ENCODE peak calls at places on chromosomes 4 and X, in five cellular contexts. U, H, Q, I and N are unnamed samples.

GRCh38 chr4:39936565-39937418 is 40.9 kb downstream of the PDS5A start:
- DNase-seq in U (no peak), H (no peak), Q (no peak), I (no peak), N (no peak)

GRCh38 chr4:40954119-40954668 is 204.4 kb downstream of the NSUN7 start:
- DNase-seq in U (no peak), H (no peak), Q (no peak), I (peak; percentile 38), N (no peak)

GRCh38 chr4:81081156-81081555 is 50.6 kb downstream of the BMP3 start:
- DNase-seq in U (no peak), H (no peak), Q (no peak), I (no peak), N (no peak)

GRCh38 chr4:30719363-30720020 is 677 bp upstream of the PCDH7 start:
- DNase-seq in U (no peak), H (peak; percentile 65), Q (peak; percentile 68), I (peak; percentile 65), N (peak; percentile 59)

GRCh38 chr4:185235480-185236154 is 26.2 kb downstream of the SNX25 start:
- DNase-seq in U (no peak), H (peak; percentile 54), Q (peak; percentile 38), I (no peak), N (peak; percentile 62)

GRCh38 chrX:134604701-134605271 is 53.5 kb downstream of the PLAC1 start:
- DNase-seq in U (no peak), H (peak; percentile 72), Q (peak; percentile 42), I (peak; percentile 50), N (peak; percentile 12)

GRCh38 chr4:10013722-10014121 is 7.6 kb downstream of the SLC2A9 start:
- DNase-seq in U (no peak), H (peak; percentile 43), Q (no peak), I (peak; percentile 46), N (peak; percentile 60)

GRCh38 chrX:41889317-41890025 is 33.9 kb downstream of the CASK start:
- DNase-seq in U (no peak), H (peak; percentile 11), Q (peak; percentile 58), I (no peak), N (peak; percentile 25)

GRCh38 chr4:1010522-1011021 is 854 bp upstream of the FGFRL1 start:
- DNase-seq in U (peak; percentile 54), H (peak; percentile 94), Q (peak; percentile 68), I (peak; percentile 75), N (peak; percentile 34)

GRCh38 chrX:141652315-141652714 is 46.2 kb downstream of the SPANXD start:
- DNase-seq in U (no peak), H (no peak), Q (no peak), I (no peak), N (no peak)

GRCh38 chrX:22314692-22315091 is 42.0 kb downstream of the CBLL2 start:
- DNase-seq in U (no peak), H (no peak), Q (peak; percentile 15), I (no peak), N (no peak)

GRCh38 chr4:184824776-184825393 is 883 bp downstream of the ACSL1 start:
- DNase-seq in U (peak; percentile 4), H (no peak), Q (no peak), I (no peak), N (no peak)

GRCh38 chr4:124177647-124178425 is 534.7 kb downstream of the ANKRD50 start:
- DNase-seq in U (no peak), H (peak; percentile 72), Q (peak; percentile 91), I (no peak), N (no peak)

GRCh38 chr4:76550966-76551780 is 116.1 kb downstream of the SHROOM3 start:
- DNase-seq in U (no peak), H (peak; percentile 57), Q (peak; percentile 51), I (no peak), N (no peak)

GRCh38 chr4:8459867-8460453 is 19.4 kb downstream of the TRMT44 start:
- DNase-seq in U (no peak), H (no peak), Q (no peak), I (no peak), N (no peak)

GRCh38 chr4:124631760-124632159 is 80.8 kb downstream of the ANKRD50 start:
- DNase-seq in U (no peak), H (peak; percentile 94), Q (peak; percentile 98), I (peak; percentile 70), N (no peak)

GRCh38 chrX:121671649-121672048 is 624.2 kb downstream of the GLUD2 start:
- DNase-seq in U (no peak), H (no peak), Q (no peak), I (no peak), N (no peak)

GRCh38 chrX:71626576-71626975 is 8.3 kb upstream of the CXCR3 start:
- DNase-seq in U (no peak), H (no peak), Q (no peak), I (no peak), N (no peak)

GRCh38 chr4:2290974-2291704 is 29.2 kb upstream of the MXD4 start:
- DNase-seq in U (peak; percentile 70), H (no peak), Q (no peak), I (peak; percentile 18), N (no peak)

GRCh38 chrX:124804962-124805361 is 458.6 kb downstream of the SH2D1A start:
- DNase-seq in U (no peak), H (no peak), Q (no peak), I (no peak), N (no peak)

GRCh38 chr4:140996757-140997156 is 136.5 kb downstream of the RNF150 start:
- DNase-seq in U (no peak), H (peak; percentile 40), Q (peak; percentile 78), I (no peak), N (no peak)

GRCh38 chr4:142579483-142579882 is 266.6 kb downstream of the INPP4B start:
- DNase-seq in U (no peak), H (no peak), Q (no peak), I (no peak), N (no peak)

GRCh38 chr4:22514001-22514400 is 1.9 kb downstream of the ADGRA3 start:
- DNase-seq in U (no peak), H (peak; percentile 36), Q (peak; percentile 91), I (no peak), N (no peak)

GRCh38 chrX:118758511-118758910 is 31.1 kb downstream of the IL13RA1 start:
- DNase-seq in U (no peak), H (no peak), Q (no peak), I (no peak), N (no peak)

GRCh38 chrX:129998006-129998405 is 15.6 kb downstream of the BCORL1 start:
- DNase-seq in U (no peak), H (no peak), Q (no peak), I (no peak), N (no peak)

GRCh38 chr4:9999956-10000551 is 21.2 kb downstream of the SLC2A9 start:
- DNase-seq in U (no peak), H (no peak), Q (peak; percentile 17), I (no peak), N (no peak)

GRCh38 chr4:69576251-69576877 is 63.1 kb downstream of the UGT2A2 start:
- DNase-seq in U (no peak), H (no peak), Q (no peak), I (no peak), N (no peak)

GRCh38 chrX:118523920-118524319 is 28.3 kb downstream of the DOCK11 start:
- DNase-seq in U (peak; percentile 12), H (no peak), Q (no peak), I (no peak), N (no peak)

GRCh38 chr4:170229021-170229420 is 139.3 kb upstream of the AADAT start:
- DNase-seq in U (no peak), H (no peak), Q (no peak), I (no peak), N (no peak)

GRCh38 chr4:6523251-6523650 is 50.8 kb upstream of the PPP2R2C start:
- DNase-seq in U (no peak), H (peak; percentile 14), Q (peak; percentile 10), I (no peak), N (no peak)